ENCODE peak calls at places on chromosomes 7 and 10, in eight cellular contexts. One of them, this sample, is unnamed. For H3K27me3, the result is how much of the 10 kb centered on the place peaks cover.

GRCh38 chr7:121547341-121548092 is 151.4 kb upstream of the FAM3C start:
- DNase-seq in sigmoid colon: no peak
- DNase-seq in ovary: no peak
- DNase-seq in IMR-90: peak
- DNase-seq in CD4-positive, alpha-beta T cell: no peak
- DNase-seq in PC-9: no peak
- DNase-seq in stomach: no peak
- DNase-seq in heart left ventricle: no peak
- DNase-seq in this sample: peak

GRCh38 chr10:7085147-7085912 is 325.5 kb downstream of the SFMBT2 start:
- DNase-seq in sigmoid colon: no peak
- DNase-seq in ovary: no peak
- DNase-seq in IMR-90: peak
- DNase-seq in CD4-positive, alpha-beta T cell: no peak
- DNase-seq in PC-9: no peak
- DNase-seq in stomach: no peak
- DNase-seq in heart left ventricle: no peak
- DNase-seq in this sample: no peak

GRCh38 chr7:24884401-24884800 is 95.6 kb downstream of the OSBPL3 start:
- DNase-seq in sigmoid colon: no peak
- DNase-seq in ovary: no peak
- DNase-seq in IMR-90: no peak
- DNase-seq in CD4-positive, alpha-beta T cell: no peak
- DNase-seq in PC-9: no peak
- DNase-seq in stomach: no peak
- DNase-seq in heart left ventricle: no peak
- DNase-seq in this sample: no peak

GRCh38 chr10:122526892-122527291 is 33.7 kb upstream of the DMBT1 start:
- DNase-seq in sigmoid colon: no peak
- DNase-seq in ovary: no peak
- DNase-seq in IMR-90: no peak
- DNase-seq in CD4-positive, alpha-beta T cell: no peak
- DNase-seq in PC-9: no peak
- DNase-seq in stomach: no peak
- DNase-seq in heart left ventricle: no peak
- DNase-seq in this sample: no peak

GRCh38 chr7:125599387-125599786 is 669.8 kb upstream of the POT1 start:
- DNase-seq in sigmoid colon: no peak
- DNase-seq in ovary: no peak
- DNase-seq in IMR-90: no peak
- DNase-seq in CD4-positive, alpha-beta T cell: no peak
- DNase-seq in PC-9: no peak
- DNase-seq in stomach: no peak
- DNase-seq in heart left ventricle: no peak
- DNase-seq in this sample: peak

GRCh38 chr10:71725998-71726672 is 6.6 kb upstream of the C10orf105 start:
- DNase-seq in sigmoid colon: no peak
- DNase-seq in ovary: no peak
- DNase-seq in IMR-90: peak
- DNase-seq in CD4-positive, alpha-beta T cell: peak
- DNase-seq in PC-9: peak
- DNase-seq in stomach: no peak
- DNase-seq in heart left ventricle: no peak
- DNase-seq in this sample: peak

GRCh38 chr10:15847481-15847880 is 12.8 kb downstream of the MINDY3 start:
- DNase-seq in sigmoid colon: no peak
- DNase-seq in ovary: no peak
- DNase-seq in IMR-90: no peak
- DNase-seq in CD4-positive, alpha-beta T cell: no peak
- DNase-seq in PC-9: no peak
- DNase-seq in stomach: no peak
- DNase-seq in heart left ventricle: no peak
- DNase-seq in this sample: no peak

GRCh38 chr10:34956756-34957155 is 133.4 kb downstream of the CUL2 start:
- DNase-seq in sigmoid colon: no peak
- DNase-seq in ovary: no peak
- DNase-seq in IMR-90: no peak
- DNase-seq in CD4-positive, alpha-beta T cell: no peak
- DNase-seq in PC-9: no peak
- DNase-seq in stomach: no peak
- DNase-seq in heart left ventricle: no peak
- DNase-seq in this sample: no peak

GRCh38 chr7:87152897-87153641 is 816 bp downstream of the DMTF1 start:
- DNase-seq in sigmoid colon: peak
- DNase-seq in ovary: peak
- DNase-seq in IMR-90: peak
- DNase-seq in CD4-positive, alpha-beta T cell: peak
- DNase-seq in PC-9: peak
- DNase-seq in stomach: peak
- DNase-seq in heart left ventricle: peak
- DNase-seq in this sample: peak

GRCh38 chr7:27921081-27921836 is 181.3 kb downstream of the TAX1BP1 start:
- DNase-seq in sigmoid colon: no peak
- DNase-seq in ovary: no peak
- DNase-seq in IMR-90: peak
- DNase-seq in CD4-positive, alpha-beta T cell: no peak
- DNase-seq in PC-9: peak
- DNase-seq in stomach: no peak
- DNase-seq in heart left ventricle: no peak
- DNase-seq in this sample: peak

GRCh38 chr7:20574784-20575757 is 40.4 kb upstream of the ABCB5 start:
- DNase-seq in sigmoid colon: no peak
- DNase-seq in ovary: no peak
- DNase-seq in IMR-90: no peak
- DNase-seq in CD4-positive, alpha-beta T cell: no peak
- DNase-seq in PC-9: no peak
- DNase-seq in stomach: no peak
- DNase-seq in heart left ventricle: peak
- DNase-seq in this sample: no peak

GRCh38 chr10:16867556-16867955 is 50.3 kb upstream of the RSU1 start:
- DNase-seq in sigmoid colon: no peak
- DNase-seq in ovary: no peak
- DNase-seq in IMR-90: peak
- DNase-seq in CD4-positive, alpha-beta T cell: no peak
- DNase-seq in PC-9: no peak
- DNase-seq in stomach: no peak
- DNase-seq in heart left ventricle: no peak
- DNase-seq in this sample: no peak

GRCh38 chr7:21844742-21845141 is 101.0 kb downstream of the CDCA7L start:
- DNase-seq in sigmoid colon: no peak
- DNase-seq in ovary: no peak
- DNase-seq in IMR-90: no peak
- DNase-seq in CD4-positive, alpha-beta T cell: no peak
- DNase-seq in PC-9: no peak
- DNase-seq in stomach: no peak
- DNase-seq in heart left ventricle: no peak
- DNase-seq in this sample: peak

GRCh38 chr7:69389220-69389619 is 209.1 kb upstream of the AUTS2 start:
- DNase-seq in sigmoid colon: no peak
- DNase-seq in ovary: no peak
- DNase-seq in IMR-90: no peak
- DNase-seq in CD4-positive, alpha-beta T cell: no peak
- DNase-seq in PC-9: no peak
- DNase-seq in stomach: no peak
- DNase-seq in heart left ventricle: no peak
- DNase-seq in this sample: no peak

GRCh38 chr10:129901389-129902045 is 62.6 kb downstream of the EBF3 start:
- DNase-seq in sigmoid colon: no peak
- DNase-seq in ovary: no peak
- DNase-seq in IMR-90: no peak
- DNase-seq in CD4-positive, alpha-beta T cell: no peak
- DNase-seq in PC-9: no peak
- DNase-seq in stomach: no peak
- DNase-seq in heart left ventricle: peak
- DNase-seq in this sample: no peak

GRCh38 chr10:103854687-103855423 is 521 bp downstream of the SH3PXD2A start:
- DNase-seq in sigmoid colon: peak
- DNase-seq in ovary: peak
- DNase-seq in IMR-90: peak
- DNase-seq in CD4-positive, alpha-beta T cell: peak
- DNase-seq in PC-9: peak
- DNase-seq in stomach: no peak
- DNase-seq in heart left ventricle: peak
- DNase-seq in this sample: no peak

GRCh38 chr7:126702242-126703016 is 550.3 kb downstream of the GRM8 start:
- DNase-seq in sigmoid colon: no peak
- DNase-seq in ovary: no peak
- DNase-seq in IMR-90: no peak
- DNase-seq in CD4-positive, alpha-beta T cell: no peak
- DNase-seq in PC-9: no peak
- DNase-seq in stomach: no peak
- DNase-seq in heart left ventricle: no peak
- DNase-seq in this sample: no peak

GRCh38 chr10:17029581-17030271 is 99.9 kb downstream of the CUBN start:
- DNase-seq in sigmoid colon: peak
- DNase-seq in ovary: peak
- DNase-seq in IMR-90: peak
- DNase-seq in CD4-positive, alpha-beta T cell: peak
- DNase-seq in PC-9: peak
- DNase-seq in stomach: peak
- DNase-seq in heart left ventricle: peak
- DNase-seq in this sample: peak

GRCh38 chr7:101555921-101556275 is 73.2 kb downstream of the MYL10 start:
- DNase-seq in sigmoid colon: no peak
- DNase-seq in ovary: no peak
- DNase-seq in IMR-90: no peak
- DNase-seq in CD4-positive, alpha-beta T cell: no peak
- DNase-seq in PC-9: no peak
- DNase-seq in stomach: no peak
- DNase-seq in heart left ventricle: no peak
- DNase-seq in this sample: no peak

GRCh38 chr10:132703305-132704007 is 82.5 kb downstream of the NKX6-2 start:
- DNase-seq in sigmoid colon: peak
- DNase-seq in ovary: no peak
- DNase-seq in IMR-90: no peak
- DNase-seq in CD4-positive, alpha-beta T cell: no peak
- DNase-seq in PC-9: no peak
- DNase-seq in stomach: no peak
- DNase-seq in heart left ventricle: no peak
- DNase-seq in this sample: no peak

DNA sequence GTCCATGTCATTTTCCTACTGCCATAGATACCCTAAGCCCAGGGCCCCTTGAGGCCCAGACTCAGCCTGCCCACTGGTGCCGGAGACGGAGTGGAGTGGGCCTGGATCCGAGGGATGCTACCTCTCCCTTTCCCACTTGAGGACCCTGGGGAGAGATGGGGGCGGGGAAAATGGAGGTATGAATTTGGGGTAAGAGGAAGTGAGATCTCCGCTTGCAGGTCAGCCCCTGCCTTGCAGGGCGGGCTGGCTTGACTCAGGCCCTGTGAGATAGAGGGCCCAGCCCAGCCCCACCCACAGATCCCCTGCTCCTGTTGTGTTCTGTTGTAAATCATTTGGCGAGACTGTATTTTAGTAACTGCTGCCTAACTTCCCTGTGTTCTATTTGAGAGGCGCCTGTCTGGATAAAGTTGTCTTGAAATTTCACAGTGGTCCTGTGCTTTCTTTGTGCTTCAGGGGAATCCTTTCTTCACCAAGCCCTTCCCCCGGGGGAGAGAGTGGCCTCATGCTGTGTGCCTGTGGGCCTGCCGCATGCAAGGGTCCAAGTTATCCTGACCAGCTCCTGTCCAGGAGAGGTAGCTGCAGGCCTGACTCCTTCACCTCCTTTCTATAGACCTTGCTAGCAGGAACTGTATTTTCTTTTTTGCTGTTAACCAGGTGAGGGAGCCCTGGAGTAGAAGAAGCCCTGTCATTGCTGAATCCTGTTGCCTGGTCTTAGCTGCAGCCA is 13.3 kb downstream of the YKT6 start:
- DNase-seq in sigmoid colon: peak
- DNase-seq in ovary: no peak
- DNase-seq in IMR-90: peak
- DNase-seq in CD4-positive, alpha-beta T cell: no peak
- DNase-seq in PC-9: no peak
- DNase-seq in stomach: no peak
- DNase-seq in heart left ventricle: no peak
- DNase-seq in this sample: peak
- TF ChIP-seq CTCF in sigmoid colon: no peak
- TF ChIP-seq CTCF in ovary: no peak
- TF ChIP-seq CTCF in IMR-90: peak
- TF ChIP-seq CTCF in CD4-positive, alpha-beta T cell: no peak
- TF ChIP-seq CTCF in PC-9: peak
- TF ChIP-seq CTCF in stomach: no peak
- TF ChIP-seq CTCF in heart left ventricle: peak
- TF ChIP-seq CTCF in this sample: peak

GRCh38 chr7:150739045-150739432 is 1.8 kb downstream of the GIMAP5 start:
- DNase-seq in sigmoid colon: no peak
- DNase-seq in ovary: no peak
- DNase-seq in IMR-90: no peak
- DNase-seq in CD4-positive, alpha-beta T cell: no peak
- DNase-seq in PC-9: no peak
- DNase-seq in stomach: no peak
- DNase-seq in heart left ventricle: no peak
- DNase-seq in this sample: no peak
- H3K27me3 ChIP-seq in sigmoid colon: under half
- H3K27me3 ChIP-seq in ovary: under half
- H3K27me3 ChIP-seq in IMR-90: under half
- H3K27me3 ChIP-seq in CD4-positive, alpha-beta T cell: under half
- H3K27me3 ChIP-seq in PC-9: half or more
- H3K27me3 ChIP-seq in stomach: under half
- H3K27me3 ChIP-seq in heart left ventricle: under half
- H3K27me3 ChIP-seq in this sample: under half

DNA sequence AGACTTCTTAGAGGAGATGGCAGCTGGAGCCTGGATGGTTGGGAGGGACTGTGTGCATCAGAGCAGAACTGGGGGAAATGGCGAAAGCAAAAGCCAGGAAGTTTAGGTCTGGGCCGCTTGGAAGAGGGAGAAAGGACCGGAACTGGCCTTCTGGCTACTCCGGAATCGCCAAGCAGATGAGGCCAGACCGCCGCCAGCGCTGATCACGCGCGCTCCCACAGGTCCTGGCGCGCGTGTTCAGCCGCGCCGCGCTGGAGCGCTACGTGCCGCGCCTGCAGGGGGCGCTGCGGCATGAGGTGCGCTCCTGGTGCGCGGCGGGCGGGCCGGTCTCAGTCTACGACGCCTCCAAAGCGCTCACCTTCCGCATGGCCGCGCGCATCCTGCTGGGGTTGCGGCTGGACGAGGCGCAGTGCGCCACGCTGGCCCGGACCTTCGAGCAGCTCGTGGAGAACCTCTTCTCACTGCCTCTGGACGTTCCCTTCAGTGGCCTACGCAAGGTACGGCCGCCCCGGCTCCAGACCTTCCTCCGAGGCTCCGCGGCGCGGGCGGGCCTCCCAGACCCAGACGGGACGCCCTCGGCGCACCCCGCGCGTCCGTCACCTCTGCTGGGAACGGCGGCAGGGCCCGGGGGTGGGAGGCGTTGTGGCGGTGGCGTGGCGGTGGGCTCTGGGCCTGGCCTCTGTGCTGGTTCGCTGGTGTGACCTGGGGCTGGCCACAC is 2.1 kb downstream of the CYP26C1 start:
- DNase-seq in sigmoid colon: no peak
- DNase-seq in ovary: no peak
- DNase-seq in IMR-90: peak
- DNase-seq in CD4-positive, alpha-beta T cell: no peak
- DNase-seq in PC-9: peak
- DNase-seq in stomach: no peak
- DNase-seq in heart left ventricle: no peak
- DNase-seq in this sample: no peak
- TF ChIP-seq CTCF in sigmoid colon: no peak
- TF ChIP-seq CTCF in ovary: no peak
- TF ChIP-seq CTCF in IMR-90: peak
- TF ChIP-seq CTCF in CD4-positive, alpha-beta T cell: peak
- TF ChIP-seq CTCF in PC-9: no peak
- TF ChIP-seq CTCF in stomach: no peak
- TF ChIP-seq CTCF in heart left ventricle: peak
- TF ChIP-seq CTCF in this sample: peak

GRCh38 chr10:114143160-114143559 is 30.8 kb downstream of the CCDC186 start:
- DNase-seq in sigmoid colon: no peak
- DNase-seq in ovary: no peak
- DNase-seq in IMR-90: no peak
- DNase-seq in CD4-positive, alpha-beta T cell: no peak
- DNase-seq in PC-9: no peak
- DNase-seq in stomach: no peak
- DNase-seq in heart left ventricle: no peak
- DNase-seq in this sample: no peak
- H3K27me3 ChIP-seq in sigmoid colon: under half
- H3K27me3 ChIP-seq in ovary: under half
- H3K27me3 ChIP-seq in IMR-90: under half
- H3K27me3 ChIP-seq in CD4-positive, alpha-beta T cell: under half
- H3K27me3 ChIP-seq in PC-9: under half
- H3K27me3 ChIP-seq in stomach: under half
- H3K27me3 ChIP-seq in heart left ventricle: under half
- H3K27me3 ChIP-seq in this sample: under half

This sample was measured in bronchial epithelial cell.